ENCODE peak calls at places on chromosomes 13 and 19, in five cellular contexts. X, O, P, T and I are unnamed samples.
A peak's percentile ranks its signal among the peaks of the same experiment; 100 is the strongest.

GRCh38 chr19:23512151-23512925 is 117.1 kb upstream of the ZNF91 start:
- DNase-seq in T (no peak), X (no peak), P (no peak), O (no peak), I (no peak)

GRCh38 chr19:9535934-9536333 is 2.5 kb downstream of the ZNF426 start:
- DNase-seq in O (no peak), P (no peak), X (no peak), T (no peak), I (no peak)

GRCh38 chr19:6066661-6067646 is 43.3 kb downstream of the RFX2 start:
- DNase-seq in X (no peak), O (peak; percentile 96), P (peak; percentile 70), T (peak; percentile 92), I (peak; percentile 14)

GRCh38 chr19:17866312-17867012 is 5.3 kb upstream of the SLC5A5 start:
- DNase-seq in P (no peak), O (no peak), T (no peak), X (no peak), I (no peak)

GRCh38 chr19:4737955-4738580 is 14.4 kb upstream of the DPP9 start:
- DNase-seq in P (no peak), X (no peak), T (no peak), O (no peak), I (no peak)

GRCh38 chr13:112781881-112782361 is 92.1 kb downstream of the ATP11A start:
- DNase-seq in X (no peak), T (peak; percentile 69), P (no peak), O (peak; percentile 50), I (no peak)

GRCh38 chr13:38384171-38384570 is 34.5 kb downstream of the UFM1 start:
- DNase-seq in O (no peak), P (no peak), X (no peak), T (no peak), I (no peak)

GRCh38 chr13:91097269-91097668 is 250.2 kb upstream of the MIR17HG start:
- DNase-seq in T (no peak), O (no peak), X (no peak), P (no peak), I (no peak)

GRCh38 chr13:99320693-99321481 is 13.7 kb upstream of the GPR183 start:
- DNase-seq in T (peak; percentile 84), P (no peak), X (peak; percentile 44), O (no peak), I (no peak)

GRCh38 chr13:20492641-20493040 is 33.0 kb downstream of the CRYL1 start:
- DNase-seq in X (no peak), P (no peak), T (peak; percentile 45), O (no peak), I (no peak)

GRCh38 chr19:40663712-40664692 is 26.4 kb downstream of the NUMBL start:
- DNase-seq in X (no peak), P (no peak), O (peak; percentile 77), T (peak; percentile 61), I (peak; percentile 24)

GRCh38 chr13:28843594-28843993 is 23.5 kb downstream of the MTUS2 start:
- DNase-seq in X (no peak), T (no peak), O (no peak), P (no peak), I (no peak)

GRCh38 chr19:16571689-16572331 is 405 bp downstream of the SLC35E1 start:
- DNase-seq in T (peak; percentile 39), X (no peak), O (no peak), P (no peak), I (no peak)

GRCh38 chr19:35266904-35267817 is 1.6 kb upstream of the USF2 start:
- DNase-seq in X (no peak), O (peak; percentile 64), T (no peak), P (peak; percentile 43), I (peak; percentile 54)

GRCh38 chr13:31437975-31438374 is 238.2 kb downstream of the B3GLCT start:
- DNase-seq in T (no peak), X (no peak), O (no peak), P (no peak), I (no peak)

GRCh38 chr13:35711909-35712308 is 235.4 kb upstream of the MAB21L1 start:
- DNase-seq in O (no peak), P (no peak), T (no peak), X (no peak), I (no peak)

GRCh38 chr19:32404939-32405430 is 585 bp upstream of the DPY19L3 start:
- DNase-seq in O (peak; percentile 56), P (peak; percentile 31), T (peak; percentile 41), X (no peak), I (no peak)

GRCh38 chr13:39913928-39914327 is 258.5 kb downstream of the COG6 start:
- DNase-seq in T (no peak), X (no peak), O (peak; percentile 44), P (no peak), I (no peak)

GRCh38 chr19:32200312-32201038 is 144.9 kb upstream of the ZNF507 start:
- DNase-seq in O (no peak), X (no peak), P (no peak), T (no peak), I (no peak)

GRCh38 chr13:66994097-66994496 is 236.0 kb downstream of the PCDH9 start:
- DNase-seq in X (no peak), P (peak; percentile 27), O (no peak), T (peak; percentile 81), I (no peak)

GRCh38 chr13:98930014-98930625 is 47.7 kb downstream of the DOCK9 start:
- DNase-seq in X (no peak), T (no peak), O (no peak), P (no peak), I (no peak)

GRCh38 chr13:27131906-27132305 is 39.7 kb downstream of the USP12 start:
- DNase-seq in X (no peak), T (no peak), P (no peak), O (no peak), I (no peak)

GRCh38 chr13:52348081-52348480 is 57.9 kb downstream of the THSD1 start:
- DNase-seq in P (no peak), O (no peak), X (peak; percentile 57), T (peak; percentile 98), I (no peak)

GRCh38 chr19:51948979-51949378 is 21.7 kb downstream of the ZNF613 start:
- DNase-seq in X (no peak), O (no peak), P (no peak), T (peak; percentile 37), I (no peak)

GRCh38 chr13:66076417-66076816 is 1153.7 kb downstream of the PCDH9 start:
- DNase-seq in O (no peak), X (peak; percentile 15), P (no peak), T (peak; percentile 84), I (no peak)

GRCh38 chr19:30785728-30786127 is 413.5 kb downstream of the ZNF536 start:
- DNase-seq in O (no peak), T (no peak), P (no peak), X (no peak), I (no peak)

GRCh38 chr19:28074773-28075172 is 1138.2 kb downstream of the UQCRFS1 start:
- DNase-seq in O (no peak), P (no peak), T (peak; percentile 14), X (no peak), I (no peak)

GRCh38 chr13:48160879-48161278 is 66.0 kb upstream of the MED4 start:
- DNase-seq in O (no peak), T (peak; percentile 55), P (no peak), X (no peak), I (no peak)

GRCh38 chr13:34076319-34076718 is 258.4 kb downstream of the RFC3 start:
- DNase-seq in P (no peak), O (no peak), T (peak; percentile 79), X (no peak), I (no peak)

GRCh38 chr13:34078334-34078999 is 260.5 kb downstream of the RFC3 start:
- DNase-seq in X (no peak), T (no peak), P (no peak), O (no peak), I (no peak)

GRCh38 chr13:34076943-34077703 is 259.2 kb downstream of the RFC3 start:
- DNase-seq in P (no peak), T (peak; percentile 79), O (no peak), X (no peak), I (no peak)
- TF ChIP-seq CTCF in P (peak; percentile 24), T (peak; percentile 51), O (peak; percentile 57), X (peak; percentile 62), I (no peak)

GRCh38 chr13:24626449-24626848 is 53.8 kb upstream of the ATP12A start:
- DNase-seq in T (no peak), X (no peak), O (no peak), P (no peak), I (no peak)
- TF ChIP-seq CTCF in T (no peak), X (no peak), O (no peak), P (no peak), I (no peak)

DNA sequence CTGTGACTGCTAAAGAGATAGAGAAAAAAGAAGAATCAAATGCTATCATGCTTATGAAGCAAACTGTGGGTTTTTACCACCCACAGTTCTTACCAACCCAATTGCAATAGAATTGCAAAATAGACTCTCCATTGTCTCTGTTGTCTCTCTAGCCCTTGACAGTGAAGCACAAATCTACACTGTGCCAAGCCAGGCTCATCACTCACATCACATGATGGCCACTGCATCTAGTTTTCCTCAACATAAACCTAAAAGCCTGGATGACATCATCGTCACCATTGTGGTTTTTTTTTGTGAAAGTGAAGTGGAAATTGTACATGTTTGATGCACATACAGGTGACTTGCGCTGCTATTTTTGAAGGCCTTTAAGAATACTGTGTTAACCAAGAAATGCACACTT is 56.1 kb downstream of the KL start:
- DNase-seq in O (no peak), T (no peak), X (no peak), P (no peak), I (no peak)
- TF ChIP-seq CTCF in O (no peak), T (no peak), X (no peak), P (no peak), I (no peak)

GRCh38 chr19:12782174-12782423 is 6.7 kb upstream of the HOOK2 start:
- DNase-seq in T (no peak), X (no peak), O (no peak), P (no peak), I (no peak)

GRCh38 chr19:12778905-12779161 is 3.5 kb upstream of the HOOK2 start:
- DNase-seq in X (no peak), T (no peak), P (no peak), O (no peak), I (no peak)

GRCh38 chr19:12777217-12778019 is 2.1 kb upstream of the HOOK2 start:
- DNase-seq in X (no peak), T (peak; percentile 64), O (peak; percentile 75), P (peak; percentile 72), I (peak; percentile 83)

GRCh38 chr19:12778020-12778904 is 2.9 kb upstream of the HOOK2 start:
- DNase-seq in T (peak; percentile 83), X (no peak), P (no peak), O (peak; percentile 76), I (peak; percentile 43)

DNA sequence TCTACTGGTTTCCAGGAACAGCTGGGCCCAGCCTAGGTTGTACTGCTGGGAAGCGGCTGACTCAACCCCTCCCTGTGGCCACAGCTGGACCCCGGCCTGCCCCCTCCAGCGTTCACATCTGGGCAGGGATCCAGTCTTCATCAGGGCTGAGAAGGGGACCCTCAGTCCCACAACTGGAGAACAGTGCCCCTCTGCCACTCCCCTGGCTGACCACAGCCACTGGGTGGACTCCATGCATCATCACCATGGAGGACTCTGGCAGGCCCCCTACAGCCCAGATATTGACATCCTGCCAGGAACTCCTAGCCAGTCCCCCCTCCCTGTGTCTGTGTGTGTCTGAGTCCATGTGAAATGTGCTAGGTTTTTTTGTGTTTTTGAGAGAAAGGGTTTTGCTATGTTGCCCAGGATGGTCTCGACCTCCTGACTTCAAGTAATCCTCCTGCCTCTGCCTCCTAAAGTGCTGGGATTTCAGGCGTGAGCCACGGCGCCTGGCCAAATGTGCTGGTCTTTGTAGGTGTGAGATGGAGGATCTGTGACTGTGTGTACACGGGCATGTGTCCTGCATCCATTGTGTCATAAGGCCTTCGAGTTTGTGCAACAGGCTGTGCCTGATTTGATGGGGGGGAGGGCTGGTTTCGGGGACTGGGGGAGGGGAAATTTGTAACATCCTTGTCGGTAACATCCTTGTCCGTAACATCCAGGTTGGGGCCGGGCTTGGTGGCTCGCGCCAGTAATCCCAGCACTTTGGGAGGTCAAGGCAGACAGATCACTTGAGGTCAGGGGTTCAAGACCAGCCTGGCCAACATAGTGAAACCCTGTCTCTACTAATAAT is 4.0 kb upstream of the HOOK2 start:
- DNase-seq in O (peak; percentile 69), X (no peak), T (peak; percentile 85), P (no peak), I (no peak)
- TF ChIP-seq CTCF in O (no peak), X (no peak), T (no peak), P (no peak), I (no peak)